ENCODE peak calls at places on chromosomes 5 and 9, in ten cellular contexts. H, V, Y, B, F, L, C, X, M and E are unnamed samples.
A peak's percentile ranks its signal among the peaks of the same experiment; 100 is the strongest.

GRCh38 chr9:35658894-35659220 is 765 bp downstream of the CCDC107 start:
- DNase-seq in H (peak; percentile 64), V (peak; percentile 44), Y (peak; percentile 75), B (no peak), F (no peak), L (peak; percentile 85), C (no peak), X (peak; percentile 29), M (no peak), E (peak; percentile 62)

GRCh38 chr5:54947187-54947586 is 38.2 kb downstream of the ESM1 start:
- DNase-seq in H (no peak), V (no peak), Y (no peak), B (no peak), F (no peak), L (no peak), C (no peak), X (no peak), M (no peak), E (no peak)

GRCh38 chr5:107248065-107248695 is 422.6 kb downstream of the EFNA5 start:
- DNase-seq in H (no peak), V (peak; percentile 52), Y (peak; percentile 24), B (peak; percentile 48), F (peak; percentile 48), L (peak; percentile 21), C (peak; percentile 14), X (peak; percentile 43), M (peak; percentile 78), E (peak; percentile 50)

GRCh38 chr5:150073086-150073625 is 13.2 kb downstream of the CSF1R start:
- DNase-seq in H (peak; percentile 70), V (no peak), Y (no peak), B (no peak), F (no peak), L (no peak), C (no peak), X (no peak), M (no peak), E (no peak)

GRCh38 chr5:140025736-140026135 is 17.4 kb downstream of the NRG2 start:
- DNase-seq in H (no peak), V (no peak), Y (no peak), B (no peak), F (no peak), L (no peak), C (no peak), X (no peak), M (no peak), E (no peak)

GRCh38 chr5:93307557-93307956 is 273.5 kb downstream of the NR2F1-AS1 start:
- DNase-seq in H (no peak), V (no peak), Y (peak; percentile 79), B (no peak), F (no peak), L (no peak), C (no peak), X (no peak), M (no peak), E (no peak)

GRCh38 chr5:34609951-34610431 is 46.1 kb upstream of the RAI14 start:
- DNase-seq in H (no peak), V (no peak), Y (peak; percentile 86), B (no peak), F (peak; percentile 17), L (no peak), C (no peak), X (no peak), M (no peak), E (no peak)

GRCh38 chr9:87572719-87573118 is 75.1 kb downstream of the DAPK1 start:
- DNase-seq in H (no peak), V (no peak), Y (no peak), B (no peak), F (no peak), L (no peak), C (no peak), X (no peak), M (no peak), E (no peak)

GRCh38 chr5:2134543-2135299 is 252.0 kb upstream of the IRX4 start:
- DNase-seq in H (peak; percentile 47), V (no peak), Y (no peak), B (no peak), F (no peak), L (no peak), C (no peak), X (no peak), M (no peak), E (no peak)

GRCh38 chr9:73080110-73080683 is 71.5 kb upstream of the ANXA1 start:
- DNase-seq in H (no peak), V (peak; percentile 67), Y (no peak), B (no peak), F (no peak), L (no peak), C (no peak), X (no peak), M (no peak), E (no peak)

GRCh38 chr9:109976328-109976702 is 196.3 kb downstream of the PALM2AKAP2 start:
- DNase-seq in H (no peak), V (no peak), Y (no peak), B (no peak), F (no peak), L (no peak), C (no peak), X (no peak), M (no peak), E (no peak)

GRCh38 chr9:125317704-125318103 is 56.1 kb downstream of the GAPVD1 start:
- DNase-seq in H (no peak), V (no peak), Y (no peak), B (no peak), F (no peak), L (no peak), C (no peak), X (no peak), M (no peak), E (no peak)

GRCh38 chr5:151686673-151687378 is at the start of gene SPARC:
- DNase-seq in H (peak; percentile 85), V (peak; percentile 63), Y (peak; percentile 97), B (no peak), F (peak; percentile 74), L (no peak), C (no peak), X (no peak), M (peak; percentile 68), E (peak; percentile 57)

GRCh38 chr9:121637441-121638222 is 13.8 kb upstream of the DAB2IP start:
- DNase-seq in H (no peak), V (peak; percentile 31), Y (peak; percentile 53), B (no peak), F (no peak), L (peak; percentile 61), C (no peak), X (no peak), M (no peak), E (peak; percentile 73)

GRCh38 chr9:69900406-69900805 is 79.8 kb downstream of the CFAP95 start:
- DNase-seq in H (no peak), V (no peak), Y (peak; percentile 50), B (no peak), F (no peak), L (no peak), C (no peak), X (no peak), M (no peak), E (no peak)

GRCh38 chr5:43044181-43044914 is 4.2 kb upstream of the ANXA2R start:
- DNase-seq in H (no peak), V (no peak), Y (no peak), B (no peak), F (no peak), L (no peak), C (no peak), X (peak; percentile 94), M (no peak), E (no peak)

GRCh38 chr9:113578279-113578865 is 114.8 kb downstream of the RGS3 start:
- DNase-seq in H (no peak), V (no peak), Y (no peak), B (no peak), F (no peak), L (no peak), C (no peak), X (no peak), M (peak; percentile 1), E (no peak)

GRCh38 chr5:108168915-108169314 is 213.0 kb downstream of the FBXL17 start:
- DNase-seq in H (no peak), V (peak; percentile 9), Y (no peak), B (no peak), F (no peak), L (no peak), C (no peak), X (no peak), M (no peak), E (peak; percentile 6)

GRCh38 chr5:90161399-90161798 is 248.2 kb downstream of the CETN3 start:
- DNase-seq in H (peak; percentile 77), V (peak; percentile 23), Y (peak; percentile 3), B (no peak), F (no peak), L (peak; percentile 53), C (peak; percentile 17), X (no peak), M (peak; percentile 26), E (no peak)

GRCh38 chr5:159536626-159537025 is 206.3 kb upstream of the IL12B start:
- DNase-seq in H (no peak), V (no peak), Y (no peak), B (no peak), F (no peak), L (no peak), C (no peak), X (no peak), M (no peak), E (no peak)

GRCh38 chr5:101018299-101018698 is 115.2 kb upstream of the ST8SIA4 start:
- DNase-seq in H (no peak), V (no peak), Y (no peak), B (no peak), F (no peak), L (no peak), C (no peak), X (no peak), M (no peak), E (no peak)

GRCh38 chr5:174625591-174626365 is 98.6 kb upstream of the MSX2 start:
- DNase-seq in H (no peak), V (no peak), Y (no peak), B (no peak), F (no peak), L (no peak), C (no peak), X (peak; percentile 82), M (no peak), E (no peak)

GRCh38 chr9:86464242-86464641 is 110.0 kb upstream of the TUT7 start:
- DNase-seq in H (no peak), V (no peak), Y (no peak), B (no peak), F (no peak), L (no peak), C (no peak), X (no peak), M (no peak), E (no peak)

GRCh38 chr5:67680109-67680508 is 483.5 kb upstream of the CD180 start:
- DNase-seq in H (no peak), V (peak; percentile 93), Y (no peak), B (no peak), F (no peak), L (no peak), C (no peak), X (no peak), M (no peak), E (no peak)

GRCh38 chr5:174418809-174419522 is 305.4 kb upstream of the MSX2 start:
- DNase-seq in H (no peak), V (no peak), Y (no peak), B (no peak), F (peak; percentile 18), L (no peak), C (peak; percentile 7), X (no peak), M (no peak), E (no peak)

GRCh38 chr5:110544603-110545002 is 181.9 kb downstream of the TMEM232 start:
- DNase-seq in H (no peak), V (no peak), Y (no peak), B (no peak), F (no peak), L (no peak), C (no peak), X (no peak), M (no peak), E (no peak)

GRCh38 chr5:173451651-173452050 is 123.4 kb upstream of the STC2 start:
- DNase-seq in H (no peak), V (no peak), Y (peak; percentile 46), B (no peak), F (no peak), L (no peak), C (no peak), X (no peak), M (no peak), E (no peak)

GRCh38 chr5:56350595-56351170 is 117.6 kb upstream of the ANKRD55 start:
- DNase-seq in H (peak; percentile 83), V (no peak), Y (peak; percentile 97), B (no peak), F (no peak), L (peak; percentile 74), C (no peak), X (peak; percentile 34), M (peak; percentile 18), E (no peak)